ENCODE peak calls at places on chromosomes 11 and 22, in eight cellular contexts. C, I, O, U, N, L, T and H are unnamed samples.

GRCh38 chr11:72630104-72630852 is 43.9 kb downstream of the PDE2A start:
- DNase-seq in I (no peak), U (no peak), O (no peak), N (no peak), L (no peak), C (no peak), T (no peak), H (no peak)

GRCh38 chr11:76623171-76623883 is 47.2 kb downstream of the LRRC32 start:
- DNase-seq in L (no peak), I (no peak), N (no peak), U (no peak), T (no peak), C (peak; percentile 54), O (no peak), H (no peak)

GRCh38 chr11:129613076-129613475 is 202.6 kb upstream of the TMEM45B start:
- DNase-seq in N (no peak), T (no peak), I (no peak), L (no peak), C (peak; percentile 29), O (no peak), U (no peak), H (no peak)

GRCh38 chr11:58575377-58576020 is at the start of gene LPXN:
- DNase-seq in L (peak; percentile 13), T (no peak), O (no peak), N (no peak), C (peak; percentile 17), U (no peak), I (no peak), H (no peak)

GRCh38 chr22:45587638-45588481 is 83.8 kb upstream of the ATXN10 start:
- DNase-seq in U (no peak), L (no peak), I (no peak), O (no peak), N (peak; percentile 40), T (no peak), C (no peak), H (no peak)

GRCh38 chr11:57567210-57567511 is 311 bp downstream of the UBE2L6 start:
- DNase-seq in O (peak; percentile 39), T (no peak), I (no peak), U (no peak), C (peak; percentile 14), L (peak; percentile 32), N (no peak), H (no peak)

GRCh38 chr11:130576146-130576545 is 127.7 kb downstream of the ADAMTS15 start:
- DNase-seq in L (no peak), T (no peak), C (no peak), O (no peak), N (no peak), U (no peak), I (no peak), H (no peak)

GRCh38 chr11:42066113-42066512 is 606.7 kb upstream of the LRRC4C start:
- DNase-seq in N (peak; percentile 14), L (no peak), C (peak; percentile 28), O (no peak), I (peak; percentile 36), U (no peak), T (no peak), H (no peak)

GRCh38 chr22:19120829-19121630 is 1.2 kb downstream of the DGCR2 start:
- DNase-seq in L (no peak), T (peak; percentile 33), U (no peak), C (peak; percentile 32), I (no peak), N (peak; percentile 47), O (peak; percentile 75), H (no peak)

GRCh38 chr11:27039873-27040272 is 742 bp upstream of the BBOX1 start:
- DNase-seq in C (no peak), N (no peak), O (no peak), L (no peak), U (no peak), I (no peak), T (no peak), H (no peak)

GRCh38 chr11:102276302-102277182 is 40.7 kb upstream of the BIRC3 start:
- DNase-seq in O (no peak), I (no peak), T (no peak), U (no peak), C (peak; percentile 37), L (no peak), N (no peak), H (no peak)

GRCh38 chr22:33335611-33336279 is 277.6 kb upstream of the SYN3 start:
- DNase-seq in O (no peak), C (no peak), L (no peak), N (peak; percentile 68), U (no peak), I (no peak), T (no peak), H (no peak)

GRCh38 chr11:17389205-17389956 is 922 bp upstream of the KCNJ11 start:
- DNase-seq in C (peak; percentile 13), L (peak; percentile 88), N (peak; percentile 70), I (peak; percentile 73), U (no peak), T (peak; percentile 85), O (peak; percentile 76), H (no peak)

GRCh38 chr11:69830086-69830485 is 10.9 kb upstream of the FGF3 start:
- DNase-seq in N (no peak), L (no peak), U (no peak), T (no peak), O (no peak), C (no peak), I (no peak), H (no peak)

GRCh38 chr11:111764621-111765020 is 1.6 kb downstream of the PPP2R1B start:
- DNase-seq in O (no peak), I (no peak), C (no peak), T (no peak), U (no peak), N (no peak), L (no peak), H (no peak)

GRCh38 chr11:76672431-76673163 is 2.0 kb upstream of the LRRC32 start:
- DNase-seq in N (no peak), U (no peak), T (no peak), C (peak; percentile 27), I (no peak), O (no peak), L (peak; percentile 75), H (no peak)

GRCh38 chr22:24518774-24519485 is 23.8 kb downstream of the UPB1 start:
- DNase-seq in O (no peak), I (no peak), L (no peak), C (no peak), U (no peak), T (no peak), N (no peak), H (no peak)

GRCh38 chr11:64090811-64091516 is 55.2 kb downstream of the FLRT1 start:
- DNase-seq in I (no peak), C (peak; percentile 69), N (peak; percentile 41), L (no peak), T (no peak), O (no peak), U (no peak), H (no peak)
- TF ChIP-seq CTCF in I (no peak), C (no peak), N (peak; percentile 7), L (no peak), T (no peak), O (no peak), U (no peak), H (peak; percentile 17)

GRCh38 chr11:60457576-60457975 is 1.9 kb downstream of the MS4A1 start:
- DNase-seq in T (no peak), L (peak; percentile 38), N (no peak), U (no peak), I (no peak), O (no peak), C (no peak), H (no peak)

GRCh38 chr11:60454212-60454611 is 1.4 kb upstream of the MS4A1 start:
- DNase-seq in C (no peak), U (no peak), I (no peak), L (no peak), T (no peak), N (no peak), O (no peak), H (no peak)

GRCh38 chr11:60455531-60456042 is at the start of gene MS4A1:
- DNase-seq in I (no peak), U (no peak), L (peak; percentile 66), T (no peak), C (no peak), N (no peak), O (no peak), H (no peak)

DNA sequence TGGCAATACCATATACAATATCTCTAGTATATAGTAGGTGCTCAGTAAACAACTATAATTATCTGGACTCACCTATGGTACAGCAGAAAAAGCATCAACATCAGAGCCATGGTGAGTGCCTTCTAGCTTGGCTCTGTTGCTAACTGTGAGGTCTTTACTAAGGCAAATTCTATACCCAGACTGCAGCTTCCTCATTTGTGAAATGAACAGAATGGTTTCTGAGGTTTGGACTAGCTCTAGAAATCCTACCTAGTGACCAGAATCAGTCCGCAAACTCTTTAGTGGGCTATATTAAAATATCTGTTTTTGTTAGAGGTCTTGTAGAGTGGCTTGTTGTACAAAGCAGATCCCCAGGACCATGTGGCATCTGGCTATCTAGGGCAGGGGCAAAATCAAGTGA is 3.7 kb downstream of the MS4A1 start:
- DNase-seq in N (no peak), T (no peak), O (no peak), L (no peak), C (no peak), I (no peak), U (no peak), H (no peak)
- TF ChIP-seq CTCF in N (no peak), T (no peak), O (no peak), L (no peak), C (no peak), I (no peak), U (no peak), H (no peak)

DNA sequence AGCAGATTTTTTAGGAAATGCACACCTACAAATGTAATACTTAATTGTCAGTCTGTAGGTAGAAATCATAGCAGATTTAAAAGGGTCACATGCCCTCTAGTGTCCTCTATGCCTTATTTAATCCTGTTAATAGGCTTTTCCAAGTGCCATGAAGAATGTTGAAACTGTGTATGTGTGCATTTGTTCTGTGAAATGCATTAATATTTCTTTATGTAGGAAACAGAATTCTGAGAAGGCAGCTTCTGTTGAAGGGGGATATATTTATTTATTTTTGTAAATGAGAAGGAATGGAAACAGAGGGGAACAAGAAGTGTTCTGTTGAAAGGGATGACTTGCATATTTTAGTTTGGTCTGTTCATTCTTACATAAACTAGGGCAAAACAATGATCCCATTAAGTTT is 51.0 kb downstream of the SVIP start:
- DNase-seq in N (peak; percentile 11), L (no peak), T (no peak), I (no peak), C (no peak), U (no peak), O (no peak), H (no peak)
- TF ChIP-seq CTCF in N (peak; percentile 14), L (no peak), T (peak; percentile 11), I (no peak), C (no peak), U (no peak), O (no peak), H (no peak)

DNA sequence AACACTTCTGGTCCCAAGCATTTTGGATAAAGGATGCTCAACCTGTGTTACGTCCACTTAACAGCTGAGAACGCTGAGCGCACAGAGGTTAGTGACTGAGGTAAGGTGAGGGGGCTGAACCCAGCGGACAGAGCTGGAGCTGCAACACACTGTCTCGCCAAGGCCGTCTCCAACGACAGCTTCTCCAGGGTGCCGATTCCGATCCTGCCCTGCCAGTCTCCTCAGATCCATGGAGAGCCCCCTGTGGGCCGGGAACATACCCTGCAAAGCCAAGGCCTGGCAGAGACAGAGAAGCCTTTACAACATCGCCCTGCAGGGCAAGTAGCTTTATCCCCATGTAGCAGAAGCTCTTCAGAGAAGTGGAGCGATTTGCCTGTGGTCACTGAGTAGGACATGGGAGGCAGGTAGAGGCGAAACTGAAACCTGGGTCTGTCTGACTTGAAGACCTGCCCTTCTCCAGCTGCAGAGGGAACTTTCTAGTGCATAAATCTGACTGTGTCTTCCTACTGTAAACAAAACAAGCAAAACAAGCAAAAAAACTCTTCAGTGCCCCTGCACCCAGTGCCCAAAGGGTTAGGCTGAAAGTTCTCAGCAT is 72.8 kb downstream of the SCUBE1 start:
- DNase-seq in T (no peak), U (no peak), N (peak; percentile 50), C (no peak), O (no peak), I (peak; percentile 46), L (peak; percentile 48), H (no peak)
- TF ChIP-seq CTCF in T (peak; percentile 40), U (no peak), N (no peak), C (peak; percentile 27), O (no peak), I (peak; percentile 51), L (no peak), H (peak; percentile 24)